ENCODE peak calls at places on chromosomes 4 and X, in six cellular contexts. U is neural progenitor cell, D is ascending aorta, T is GM23248, V is OCI-LY7, Q is SK-N-MC. O is an unnamed sample.

GRCh38 chr4:173652283-173652931 is 122.4 kb upstream of the HAND2 start:
- DNase-seq in D (no peak), T (no peak), V (peak; percentile 0), U (no peak), Q (no peak), O (no peak)

GRCh38 chrX:75156537-75156945 is 458 bp upstream of the ABCB7 start:
- DNase-seq in D (no peak), V (no peak), U (no peak), T (peak; percentile 44), Q (no peak), O (no peak)

GRCh38 chr4:110249687-110250387 is 51.4 kb upstream of the ELOVL6 start:
- DNase-seq in D (no peak), T (peak; percentile 5), V (no peak), U (no peak), Q (peak; percentile 47), O (no peak)

GRCh38 chr4:60562353-60562752 is 637.8 kb upstream of the ADGRL3 start:
- DNase-seq in Q (no peak), V (no peak), T (no peak), D (no peak), U (peak; percentile 16), O (no peak)

GRCh38 chrX:119391279-119391678 is 7.9 kb upstream of the SLC25A43 start:
- DNase-seq in D (no peak), Q (no peak), U (no peak), V (peak; percentile 29), T (peak; percentile 58), O (no peak)

GRCh38 chr4:39502034-39502658 is 25.1 kb downstream of the UGDH start:
- DNase-seq in D (no peak), U (no peak), V (no peak), T (peak; percentile 92), Q (no peak), O (no peak)

GRCh38 chrX:18992829-18993228 is 8.9 kb upstream of the PHKA2 start:
- DNase-seq in U (no peak), D (no peak), Q (no peak), T (no peak), V (no peak), O (no peak)

GRCh38 chrX:83508006-83508405 is at the start of gene POU3F4:
- DNase-seq in T (peak; percentile 4), V (no peak), Q (no peak), U (peak; percentile 83), D (no peak), O (no peak)

GRCh38 chrX:114782925-114783324 is 199.0 kb downstream of the HTR2C start:
- DNase-seq in V (no peak), U (no peak), D (no peak), T (no peak), Q (no peak), O (no peak)

GRCh38 chrX:68666580-68666979 is 19.1 kb downstream of the STARD8 start:
- DNase-seq in T (no peak), V (no peak), D (peak; percentile 66), Q (no peak), U (no peak), O (no peak)

GRCh38 chrX:29318051-29318450 is 730.8 kb downstream of the IL1RAPL1 start:
- DNase-seq in T (peak; percentile 8), Q (no peak), U (no peak), V (no peak), D (no peak), O (no peak)

GRCh38 chr4:21992330-21992729 is 43.8 kb upstream of the KCNIP4 start:
- DNase-seq in V (no peak), T (peak; percentile 57), U (no peak), Q (no peak), D (no peak), O (no peak)

GRCh38 chr4:11614426-11614825 is 185.7 kb upstream of the HS3ST1 start:
- DNase-seq in D (no peak), T (no peak), Q (no peak), V (no peak), U (no peak), O (no peak)

GRCh38 chrX:49187028-49187394 is 838 bp upstream of the PRICKLE3 start:
- DNase-seq in T (no peak), U (no peak), D (no peak), V (no peak), Q (no peak), O (no peak)

GRCh38 chr4:138114434-138114833 is 127.7 kb downstream of the SLC7A11 start:
- DNase-seq in D (no peak), Q (no peak), V (peak; percentile 87), T (peak; percentile 3), U (no peak), O (no peak)

GRCh38 chrX:39779952-39780783 is 317.6 kb downstream of the BCOR start:
- DNase-seq in D (no peak), U (peak; percentile 63), V (no peak), T (no peak), Q (no peak), O (no peak)

GRCh38 chr4:963276-964225 is 9.8 kb downstream of the DGKQ start:
- DNase-seq in D (no peak), V (no peak), Q (no peak), U (no peak), T (no peak), O (no peak)
- H3K36me3 ChIP-seq in D (peaks cover 33% of the 10 kb centered on the region), V (no peaks in the 10 kb centered on the region), Q (no peaks in the 10 kb centered on the region), U (no peaks in the 10 kb centered on the region), T (no peaks in the 10 kb centered on the region), O (peaks cover 70% of the 10 kb centered on the region)

GRCh38 chr4:142516686-142517145 is 329.4 kb downstream of the INPP4B start:
- DNase-seq in T (peak; percentile 59), V (no peak), U (peak; percentile 5), Q (no peak), D (no peak), O (no peak)
- H3K27ac ChIP-seq in T (peak overlapping the region; percentile 43), V (no peak overlapping the region), U (no peak overlapping the region), Q (no peak overlapping the region), D (no peak overlapping the region), O (no peak overlapping the region)

GRCh38 chrX:66919280-66919832 is 280.5 kb upstream of the EDA2R start:
- DNase-seq in D (no peak), V (no peak), T (no peak), Q (peak; percentile 51), U (no peak), O (no peak)
- H3K36me3 ChIP-seq in D (no peaks in the 10 kb centered on the region), V (no peaks in the 10 kb centered on the region), T (no peaks in the 10 kb centered on the region), Q (no peaks in the 10 kb centered on the region), U (no peaks in the 10 kb centered on the region), O (no peaks in the 10 kb centered on the region)

DNA sequence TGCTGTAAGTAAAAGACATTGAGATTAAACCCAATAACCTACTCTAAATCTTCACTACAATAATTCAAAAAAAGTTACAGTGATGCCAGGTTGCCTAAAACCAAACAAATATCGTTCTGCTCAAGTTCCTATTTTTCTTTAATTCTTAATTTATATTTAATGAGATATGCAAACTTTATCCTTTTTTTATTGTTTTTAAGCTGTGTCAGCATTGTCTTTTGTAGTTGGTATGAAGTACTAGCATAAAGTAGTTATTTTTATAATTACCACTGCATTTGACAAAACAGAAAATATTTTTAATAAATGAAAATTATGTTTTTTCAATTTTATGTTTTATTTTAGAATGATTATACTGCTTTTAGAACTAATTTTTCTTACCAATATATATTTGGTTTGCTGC is 1431.1 kb upstream of the PCDH7 start:
- DNase-seq in T (no peak), V (no peak), U (no peak), D (no peak), Q (no peak), O (no peak)
- H3K27ac ChIP-seq in T (no peak overlapping the region), V (no peak overlapping the region), U (no peak overlapping the region), D (no peak overlapping the region), Q (no peak overlapping the region), O (no peak overlapping the region)

GRCh38 chr4:139256349-139256748 is 23.7 kb downstream of the MGARP start:
- DNase-seq in D (no peak), Q (no peak), V (no peak), T (no peak), U (no peak), O (no peak)
- H3K36me3 ChIP-seq in D (no peaks in the 10 kb centered on the region), Q (no peaks in the 10 kb centered on the region), V (no peaks in the 10 kb centered on the region), T (no peaks in the 10 kb centered on the region), U (no peaks in the 10 kb centered on the region), O (no peaks in the 10 kb centered on the region)

DNA sequence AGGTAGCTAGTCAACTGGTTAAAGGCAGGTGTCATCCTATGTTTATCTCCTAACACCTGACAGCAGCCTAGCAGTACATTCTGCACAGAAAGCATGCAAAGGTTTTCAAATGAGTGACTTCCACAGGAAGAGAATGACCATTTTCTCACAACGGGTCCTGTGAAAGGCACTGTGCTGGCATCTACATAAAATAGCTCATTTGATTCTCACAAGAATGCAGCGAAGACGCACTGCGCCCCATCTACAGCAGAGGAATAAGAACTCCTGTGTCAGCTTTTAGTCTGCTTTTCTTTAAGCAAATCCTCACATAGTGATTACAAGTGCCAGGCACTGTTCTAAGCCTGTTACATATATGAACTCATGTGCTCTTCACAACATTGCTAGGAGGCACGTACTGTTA is 62.5 kb downstream of the AFAP1 start:
- DNase-seq in U (no peak), T (no peak), Q (no peak), D (peak; percentile 59), V (no peak), O (no peak)
- H3K27ac ChIP-seq in U (no peak overlapping the region), T (peak overlapping the region; percentile 35), Q (no peak overlapping the region), D (peak overlapping the region; percentile 60), V (no peak overlapping the region), O (no peak overlapping the region)

DNA sequence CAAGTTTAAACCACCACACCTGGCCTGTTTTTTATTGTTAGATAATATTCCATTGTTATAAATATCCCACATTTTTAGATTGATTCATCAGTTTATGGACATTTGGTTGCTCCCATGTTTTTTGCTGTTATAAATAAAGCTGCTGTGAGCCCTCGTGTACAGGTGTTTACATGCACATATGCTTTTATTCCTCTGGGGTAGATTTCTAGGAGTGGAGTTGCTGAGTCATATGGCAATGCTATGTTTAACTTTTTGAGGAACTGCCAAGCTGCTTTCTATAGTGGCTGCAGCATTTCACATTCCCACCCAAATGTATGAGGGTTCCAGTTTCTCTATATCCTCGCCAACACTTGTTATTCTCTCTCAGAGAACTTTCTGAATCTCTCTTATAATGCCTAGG is 90.5 kb downstream of the TBL1X start:
- DNase-seq in D (no peak), V (no peak), T (peak; percentile 8), U (no peak), Q (no peak), O (no peak)
- H3K36me3 ChIP-seq in D (no peaks in the 10 kb centered on the region), V (no peaks in the 10 kb centered on the region), T (no peaks in the 10 kb centered on the region), U (no peaks in the 10 kb centered on the region), Q (no peaks in the 10 kb centered on the region), O (no peaks in the 10 kb centered on the region)